ENCODE peak calls at places on chromosomes 2 and 18, in ten cellular contexts. One of them, this sample, is unnamed. For H3K36me3, the result is how much of the 10 kb centered on the place peaks cover.

GRCh38 chr18:46677609-46678470 is 20.8 kb upstream of the LOXHD1 start:
- DNase-seq in neural progenitor cell: no peak
- DNase-seq in MM.1S: no peak
- DNase-seq in adrenal gland: peak
- DNase-seq in heart left ventricle: no peak
- DNase-seq in DND-41: no peak
- DNase-seq in heart right ventricle: peak
- DNase-seq in HepG2: no peak
- DNase-seq in K562: no peak
- DNase-seq in spleen: no peak
- DNase-seq in this sample: no peak

GRCh38 chr2:199458017-199458805 is 472 bp upstream of the SATB2 start:
- DNase-seq in neural progenitor cell: peak
- DNase-seq in MM.1S: peak
- DNase-seq in adrenal gland: no peak
- DNase-seq in heart left ventricle: no peak
- DNase-seq in DND-41: peak
- DNase-seq in heart right ventricle: no peak
- DNase-seq in HepG2: no peak
- DNase-seq in K562: peak
- DNase-seq in spleen: peak
- DNase-seq in this sample: peak

GRCh38 chr2:161842751-161843433 is 218.7 kb downstream of the SLC4A10 start:
- DNase-seq in neural progenitor cell: no peak
- DNase-seq in MM.1S: no peak
- DNase-seq in adrenal gland: no peak
- DNase-seq in heart left ventricle: no peak
- DNase-seq in DND-41: no peak
- DNase-seq in heart right ventricle: no peak
- DNase-seq in HepG2: no peak
- DNase-seq in K562: no peak
- DNase-seq in spleen: no peak
- DNase-seq in this sample: no peak

GRCh38 chr2:19989342-19989680 is 594 bp downstream of the WDR35 start:
- DNase-seq in neural progenitor cell: no peak
- DNase-seq in MM.1S: no peak
- DNase-seq in adrenal gland: no peak
- DNase-seq in heart left ventricle: no peak
- DNase-seq in DND-41: no peak
- DNase-seq in heart right ventricle: no peak
- DNase-seq in HepG2: no peak
- DNase-seq in K562: no peak
- DNase-seq in spleen: no peak
- DNase-seq in this sample: no peak

GRCh38 chr2:1183300-1183699 is 230.0 kb upstream of the TPO start:
- DNase-seq in neural progenitor cell: no peak
- DNase-seq in MM.1S: no peak
- DNase-seq in adrenal gland: no peak
- DNase-seq in heart left ventricle: no peak
- DNase-seq in DND-41: no peak
- DNase-seq in heart right ventricle: no peak
- DNase-seq in HepG2: no peak
- DNase-seq in K562: no peak
- DNase-seq in spleen: no peak
- DNase-seq in this sample: no peak

GRCh38 chr18:74023220-74023619 is 124.4 kb downstream of the FBXO15 start:
- DNase-seq in neural progenitor cell: peak
- DNase-seq in MM.1S: no peak
- DNase-seq in adrenal gland: no peak
- DNase-seq in heart left ventricle: no peak
- DNase-seq in DND-41: no peak
- DNase-seq in heart right ventricle: no peak
- DNase-seq in HepG2: no peak
- DNase-seq in K562: no peak
- DNase-seq in spleen: no peak
- DNase-seq in this sample: no peak

GRCh38 chr2:65277791-65278449 is 50.3 kb downstream of the ACTR2 start:
- DNase-seq in neural progenitor cell: no peak
- DNase-seq in MM.1S: no peak
- DNase-seq in adrenal gland: peak
- DNase-seq in heart left ventricle: no peak
- DNase-seq in DND-41: no peak
- DNase-seq in heart right ventricle: peak
- DNase-seq in HepG2: no peak
- DNase-seq in K562: no peak
- DNase-seq in spleen: no peak
- DNase-seq in this sample: no peak

GRCh38 chr2:215366440-215367032 is 54.7 kb downstream of the ATIC start:
- DNase-seq in neural progenitor cell: no peak
- DNase-seq in MM.1S: no peak
- DNase-seq in adrenal gland: no peak
- DNase-seq in heart left ventricle: no peak
- DNase-seq in DND-41: no peak
- DNase-seq in heart right ventricle: no peak
- DNase-seq in HepG2: no peak
- DNase-seq in K562: no peak
- DNase-seq in spleen: no peak
- DNase-seq in this sample: no peak

GRCh38 chr18:68660355-68661183 is 54.3 kb downstream of the TMX3 start:
- DNase-seq in neural progenitor cell: peak
- DNase-seq in MM.1S: peak
- DNase-seq in adrenal gland: no peak
- DNase-seq in heart left ventricle: no peak
- DNase-seq in DND-41: no peak
- DNase-seq in heart right ventricle: no peak
- DNase-seq in HepG2: peak
- DNase-seq in K562: peak
- DNase-seq in spleen: no peak
- DNase-seq in this sample: no peak

GRCh38 chr18:37721544-37722302 is 156.1 kb upstream of the CELF4 start:
- DNase-seq in neural progenitor cell: no peak
- DNase-seq in MM.1S: peak
- DNase-seq in adrenal gland: no peak
- DNase-seq in heart left ventricle: no peak
- DNase-seq in DND-41: no peak
- DNase-seq in heart right ventricle: no peak
- DNase-seq in HepG2: no peak
- DNase-seq in K562: no peak
- DNase-seq in spleen: no peak
- DNase-seq in this sample: no peak

GRCh38 chr18:79490593-79491551 is 95.1 kb downstream of the NFATC1 start:
- DNase-seq in neural progenitor cell: no peak
- DNase-seq in MM.1S: no peak
- DNase-seq in adrenal gland: no peak
- DNase-seq in heart left ventricle: no peak
- DNase-seq in DND-41: no peak
- DNase-seq in heart right ventricle: no peak
- DNase-seq in HepG2: no peak
- DNase-seq in K562: no peak
- DNase-seq in spleen: peak
- DNase-seq in this sample: no peak

GRCh38 chr2:108542071-108542470 is 7.8 kb downstream of the LIMS1 start:
- DNase-seq in neural progenitor cell: no peak
- DNase-seq in MM.1S: no peak
- DNase-seq in adrenal gland: no peak
- DNase-seq in heart left ventricle: no peak
- DNase-seq in DND-41: no peak
- DNase-seq in heart right ventricle: no peak
- DNase-seq in HepG2: no peak
- DNase-seq in K562: no peak
- DNase-seq in spleen: no peak
- DNase-seq in this sample: no peak

GRCh38 chr2:181581534-181581933 is 75.4 kb downstream of the CERKL start:
- DNase-seq in neural progenitor cell: peak
- DNase-seq in MM.1S: no peak
- DNase-seq in adrenal gland: no peak
- DNase-seq in heart left ventricle: no peak
- DNase-seq in DND-41: no peak
- DNase-seq in heart right ventricle: no peak
- DNase-seq in HepG2: no peak
- DNase-seq in K562: no peak
- DNase-seq in spleen: no peak
- DNase-seq in this sample: peak

GRCh38 chr18:13159579-13159978 is 59.0 kb upstream of the LDLRAD4 start:
- DNase-seq in neural progenitor cell: peak
- DNase-seq in MM.1S: peak
- DNase-seq in adrenal gland: no peak
- DNase-seq in heart left ventricle: no peak
- DNase-seq in DND-41: peak
- DNase-seq in heart right ventricle: peak
- DNase-seq in HepG2: peak
- DNase-seq in K562: peak
- DNase-seq in spleen: no peak
- DNase-seq in this sample: peak

DNA sequence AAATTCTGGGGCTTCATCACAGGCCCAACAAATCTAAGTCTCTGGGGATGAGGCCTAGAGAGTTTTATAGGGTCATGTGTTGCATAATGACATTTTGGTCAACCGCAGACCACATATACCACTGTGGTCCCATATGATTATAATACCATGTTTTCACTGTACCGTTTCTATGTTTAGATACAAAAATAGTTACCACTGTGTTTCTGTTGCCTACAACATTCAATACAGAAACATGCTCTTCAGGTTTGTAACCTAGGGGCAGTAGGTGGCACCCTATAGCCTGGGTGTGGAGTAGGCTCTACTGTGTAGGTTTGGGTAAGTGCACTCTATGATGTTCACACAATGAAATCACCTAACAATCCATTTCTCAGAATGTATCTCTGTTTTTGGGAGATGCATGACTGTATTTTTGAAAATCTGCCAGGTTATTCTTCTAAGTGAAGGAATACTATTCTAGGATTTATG is 485.2 kb downstream of the PTPRM start:
- DNase-seq in neural progenitor cell: no peak
- DNase-seq in MM.1S: peak
- DNase-seq in adrenal gland: no peak
- DNase-seq in heart left ventricle: no peak
- DNase-seq in DND-41: peak
- DNase-seq in heart right ventricle: no peak
- DNase-seq in HepG2: peak
- DNase-seq in K562: no peak
- DNase-seq in spleen: no peak
- DNase-seq in this sample: no peak
- TF ChIP-seq CTCF in neural progenitor cell: peak
- TF ChIP-seq CTCF in MM.1S: no peak
- TF ChIP-seq CTCF in adrenal gland: no peak
- TF ChIP-seq CTCF in heart left ventricle: no peak
- TF ChIP-seq CTCF in DND-41: peak
- TF ChIP-seq CTCF in heart right ventricle: no peak
- TF ChIP-seq CTCF in HepG2: peak
- TF ChIP-seq CTCF in K562: no peak
- TF ChIP-seq CTCF in spleen: no peak
- TF ChIP-seq CTCF in this sample: no peak

DNA sequence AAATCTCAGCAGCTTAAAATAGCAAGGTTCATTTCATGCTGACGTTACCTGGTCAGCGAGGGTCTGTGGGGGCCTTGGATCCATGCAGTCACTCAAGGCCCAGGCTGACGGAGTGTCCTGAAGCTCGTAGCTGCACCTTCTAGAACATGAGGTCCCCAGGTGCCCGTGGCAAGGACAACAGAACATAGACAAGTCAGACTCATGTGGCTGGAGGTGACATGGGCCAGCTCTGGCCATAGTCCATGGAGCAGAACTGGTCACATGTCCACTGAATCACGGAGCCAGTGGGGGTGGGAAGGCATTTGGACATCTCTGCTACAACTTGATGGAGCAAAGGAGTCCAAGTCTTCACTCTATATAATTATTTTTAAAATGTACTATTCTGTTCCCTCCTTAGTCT is 233.2 kb downstream of the ACKR3 start:
- DNase-seq in neural progenitor cell: no peak
- DNase-seq in MM.1S: no peak
- DNase-seq in adrenal gland: no peak
- DNase-seq in heart left ventricle: no peak
- DNase-seq in DND-41: no peak
- DNase-seq in heart right ventricle: no peak
- DNase-seq in HepG2: no peak
- DNase-seq in K562: no peak
- DNase-seq in spleen: no peak
- DNase-seq in this sample: no peak
- H3K4me3 ChIP-seq in neural progenitor cell: no peak
- H3K4me3 ChIP-seq in MM.1S: no peak
- H3K4me3 ChIP-seq in adrenal gland: no peak
- H3K4me3 ChIP-seq in heart left ventricle: no peak
- H3K4me3 ChIP-seq in DND-41: no peak
- H3K4me3 ChIP-seq in heart right ventricle: no peak
- H3K4me3 ChIP-seq in HepG2: no peak
- H3K4me3 ChIP-seq in K562: no peak
- H3K4me3 ChIP-seq in spleen: no peak
- H3K4me3 ChIP-seq in this sample: no peak

GRCh38 chr18:77042583-77042982 is 90.0 kb downstream of the MBP start:
- DNase-seq in neural progenitor cell: peak
- DNase-seq in MM.1S: no peak
- DNase-seq in adrenal gland: no peak
- DNase-seq in heart left ventricle: no peak
- DNase-seq in DND-41: no peak
- DNase-seq in heart right ventricle: no peak
- DNase-seq in HepG2: no peak
- DNase-seq in K562: no peak
- DNase-seq in spleen: no peak
- DNase-seq in this sample: no peak
- H3K36me3 ChIP-seq in neural progenitor cell: under half
- H3K36me3 ChIP-seq in MM.1S: under half
- H3K36me3 ChIP-seq in adrenal gland: under half
- H3K36me3 ChIP-seq in heart left ventricle: under half
- H3K36me3 ChIP-seq in DND-41: under half
- H3K36me3 ChIP-seq in heart right ventricle: under half
- H3K36me3 ChIP-seq in HepG2: under half
- H3K36me3 ChIP-seq in K562: under half
- H3K36me3 ChIP-seq in spleen: under half
- H3K36me3 ChIP-seq in this sample: under half

GRCh38 chr2:124805060-124805459 is 780.0 kb downstream of the CNTNAP5 start:
- DNase-seq in neural progenitor cell: no peak
- DNase-seq in MM.1S: peak
- DNase-seq in adrenal gland: no peak
- DNase-seq in heart left ventricle: no peak
- DNase-seq in DND-41: no peak
- DNase-seq in heart right ventricle: no peak
- DNase-seq in HepG2: no peak
- DNase-seq in K562: no peak
- DNase-seq in spleen: no peak
- DNase-seq in this sample: no peak

GRCh38 chr2:124798551-124798950 is 773.5 kb downstream of the CNTNAP5 start:
- DNase-seq in neural progenitor cell: no peak
- DNase-seq in MM.1S: no peak
- DNase-seq in adrenal gland: no peak
- DNase-seq in heart left ventricle: no peak
- DNase-seq in DND-41: no peak
- DNase-seq in heart right ventricle: no peak
- DNase-seq in HepG2: no peak
- DNase-seq in K562: no peak
- DNase-seq in spleen: no peak
- DNase-seq in this sample: no peak

GRCh38 chr2:124810132-124810531 is 785.0 kb downstream of the CNTNAP5 start:
- DNase-seq in neural progenitor cell: peak
- DNase-seq in MM.1S: peak
- DNase-seq in adrenal gland: no peak
- DNase-seq in heart left ventricle: peak
- DNase-seq in DND-41: no peak
- DNase-seq in heart right ventricle: peak
- DNase-seq in HepG2: peak
- DNase-seq in K562: peak
- DNase-seq in spleen: no peak
- DNase-seq in this sample: peak

GRCh38 chr2:124804014-124804940 is 779.2 kb downstream of the CNTNAP5 start:
- DNase-seq in neural progenitor cell: peak
- DNase-seq in MM.1S: peak
- DNase-seq in adrenal gland: no peak
- DNase-seq in heart left ventricle: no peak
- DNase-seq in DND-41: no peak
- DNase-seq in heart right ventricle: no peak
- DNase-seq in HepG2: peak
- DNase-seq in K562: peak
- DNase-seq in spleen: no peak
- DNase-seq in this sample: peak
- TF ChIP-seq CTCF in neural progenitor cell: peak
- TF ChIP-seq CTCF in MM.1S: peak
- TF ChIP-seq CTCF in adrenal gland: peak
- TF ChIP-seq CTCF in heart left ventricle: peak
- TF ChIP-seq CTCF in DND-41: peak
- TF ChIP-seq CTCF in heart right ventricle: peak
- TF ChIP-seq CTCF in HepG2: peak
- TF ChIP-seq CTCF in K562: peak
- TF ChIP-seq CTCF in spleen: peak
- TF ChIP-seq CTCF in this sample: peak

This sample was measured in WERI-Rb-1.